ENCODE peak calls at places on chromosomes 1 and 21, in seven cellular contexts. W is T-helper 22 cell; T is activated CD4-positive, alpha-beta T cell treated with anti-CD3 and anti-CD28 coated beads, Interleukin-2, amount 50 U/mL, for 24 hours; O is NB4; H is foreskin fibroblast; I is B cell; U is lung. V is an unnamed sample.

GRCh38 chr1:109805486-109806180 is 41.9 kb upstream of the EPS8L3 start:
- DNase-seq in W (no peak), T (no peak), O (no peak), H (peak; percentile 39), I (no peak), U (no peak), V (no peak)

GRCh38 chr1:89802036-89802435 is 18.8 kb upstream of the LRRC8D start:
- DNase-seq in W (no peak), T (no peak), O (no peak), H (no peak), I (no peak), U (no peak), V (no peak)

GRCh38 chr1:181149326-181150000 is 61.0 kb downstream of the IER5 start:
- DNase-seq in W (peak; percentile 61), T (no peak), O (peak; percentile 85), H (no peak), I (no peak), U (no peak), V (no peak)

GRCh38 chr1:208430220-208430619 is 186.0 kb upstream of the PLXNA2 start:
- DNase-seq in W (no peak), T (no peak), O (no peak), H (no peak), I (no peak), U (no peak), V (no peak)

GRCh38 chr21:15430023-15430422 is 299.8 kb upstream of the USP25 start:
- DNase-seq in W (no peak), T (no peak), O (no peak), H (no peak), I (no peak), U (no peak), V (no peak)

GRCh38 chr1:43872280-43872679 is 61.3 kb upstream of the ARTN start:
- DNase-seq in W (no peak), T (no peak), O (peak; percentile 56), H (no peak), I (no peak), U (no peak), V (no peak)

GRCh38 chr1:12034381-12034801 is 15.1 kb downstream of the MIIP start:
- DNase-seq in W (no peak), T (no peak), O (peak; percentile 67), H (peak; percentile 27), I (no peak), U (no peak), V (no peak)

GRCh38 chr1:4586611-4587010 is 67.8 kb upstream of the AJAP1 start:
- DNase-seq in W (no peak), T (no peak), O (no peak), H (no peak), I (no peak), U (no peak), V (no peak)

GRCh38 chr1:155064109-155064812 is 721 bp downstream of the EFNA4 start:
- DNase-seq in W (no peak), T (no peak), O (peak; percentile 39), H (peak; percentile 47), I (no peak), U (no peak), V (no peak)

GRCh38 chr21:44299085-44299457 is 782 bp upstream of the PFKL start:
- DNase-seq in W (no peak), T (no peak), O (no peak), H (peak; percentile 49), I (no peak), U (no peak), V (no peak)

GRCh38 chr1:53594391-53595180 is 135.4 kb downstream of the DMRTB1 start:
- DNase-seq in W (no peak), T (no peak), O (no peak), H (no peak), I (no peak), U (no peak), V (no peak)

GRCh38 chr1:80054129-80054528 is 1047.6 kb upstream of the ADGRL4 start:
- DNase-seq in W (no peak), T (no peak), O (peak; percentile 2), H (peak; percentile 83), I (no peak), U (peak; percentile 35), V (peak; percentile 60)

GRCh38 chr1:116769561-116769977 is 15.3 kb downstream of the CD2 start:
- DNase-seq in W (peak; percentile 78), T (no peak), O (peak; percentile 88), H (peak; percentile 64), I (no peak), U (no peak), V (no peak)

GRCh38 chr1:161046574-161047167 is 894 bp upstream of the USF1 start:
- DNase-seq in W (no peak), T (no peak), O (peak; percentile 56), H (no peak), I (peak; percentile 68), U (no peak), V (no peak)

GRCh38 chr1:61097326-61097725 is 15.0 kb downstream of the NFIA start:
- DNase-seq in W (no peak), T (no peak), O (no peak), H (peak; percentile 78), I (no peak), U (no peak), V (no peak)

GRCh38 chr1:211372463-211372862 is 45.8 kb downstream of the TRAF5 start:
- DNase-seq in W (no peak), T (no peak), O (no peak), H (no peak), I (no peak), U (no peak), V (no peak)